ENCODE peak calls at places on chromosomes 7 and 10, in ten cellular contexts. S, F, B, V, O, Q, D, I, G and Y are unnamed samples.
A peak's percentile ranks its signal among the peaks of the same experiment; 100 is the strongest.

GRCh38 chr10:115706482-115707076 is 566.4 kb downstream of the GFRA1 start:
- DNase-seq in S (no peak), F (no peak), B (no peak), V (peak; percentile 44), O (no peak), Q (peak; percentile 18), D (no peak), I (peak; percentile 34), G (peak; percentile 12), Y (no peak)

GRCh38 chr7:84002348-84002747 is 192.2 kb downstream of the SEMA3A start:
- DNase-seq in S (no peak), F (no peak), B (no peak), V (no peak), O (no peak), Q (no peak), D (no peak), I (no peak), G (no peak), Y (no peak)

GRCh38 chr7:115356139-115356746 is 434.3 kb downstream of the MDFIC start:
- DNase-seq in S (no peak), F (no peak), B (no peak), V (peak; percentile 77), O (no peak), Q (no peak), D (no peak), I (no peak), G (peak; percentile 10), Y (no peak)

GRCh38 chr7:74051629-74052410 is 23.8 kb downstream of the ELN start:
- DNase-seq in S (no peak), F (no peak), B (no peak), V (no peak), O (no peak), Q (no peak), D (peak; percentile 41), I (no peak), G (no peak), Y (no peak)

GRCh38 chr7:101125989-101126650 is 784 bp upstream of the SERPINE1 start:
- DNase-seq in S (no peak), F (peak; percentile 71), B (no peak), V (peak; percentile 88), O (no peak), Q (peak; percentile 91), D (peak; percentile 96), I (peak; percentile 77), G (peak; percentile 65), Y (no peak)

GRCh38 chr10:58515296-58515956 is 2.8 kb downstream of the BICC1 start:
- DNase-seq in S (no peak), F (no peak), B (no peak), V (peak; percentile 44), O (no peak), Q (no peak), D (no peak), I (no peak), G (no peak), Y (no peak)

GRCh38 chr7:38681882-38682281 is 50.7 kb upstream of the AMPH start:
- DNase-seq in S (no peak), F (no peak), B (peak; percentile 32), V (peak; percentile 77), O (no peak), Q (no peak), D (no peak), I (no peak), G (no peak), Y (no peak)

GRCh38 chr7:143938522-143939243 is 3.6 kb downstream of the OR2F2 start:
- DNase-seq in S (no peak), F (no peak), B (no peak), V (no peak), O (no peak), Q (no peak), D (no peak), I (no peak), G (no peak), Y (no peak)

GRCh38 chr10:129033790-129034272 is 433.2 kb upstream of the MGMT start:
- DNase-seq in S (no peak), F (no peak), B (no peak), V (no peak), O (no peak), Q (no peak), D (no peak), I (no peak), G (no peak), Y (no peak)

GRCh38 chr10:43231523-43232078 is 35.3 kb downstream of the RASGEF1A start:
- DNase-seq in S (no peak), F (no peak), B (no peak), V (no peak), O (peak; percentile 55), Q (no peak), D (peak; percentile 13), I (no peak), G (no peak), Y (no peak)

GRCh38 chr7:50805425-50806130 is 22.9 kb upstream of the GRB10 start:
- DNase-seq in S (no peak), F (no peak), B (no peak), V (no peak), O (no peak), Q (no peak), D (no peak), I (no peak), G (no peak), Y (no peak)

GRCh38 chr7:1986366-1987083 is 246.2 kb downstream of the MAD1L1 start:
- DNase-seq in S (no peak), F (no peak), B (no peak), V (no peak), O (no peak), Q (no peak), D (no peak), I (no peak), G (no peak), Y (no peak)

GRCh38 chr7:28020302-28020940 is 160.2 kb downstream of the JAZF1 start:
- DNase-seq in S (peak; percentile 15), F (peak; percentile 63), B (peak; percentile 46), V (peak; percentile 87), O (no peak), Q (peak; percentile 66), D (peak; percentile 51), I (peak; percentile 73), G (peak; percentile 77), Y (no peak)

DNA sequence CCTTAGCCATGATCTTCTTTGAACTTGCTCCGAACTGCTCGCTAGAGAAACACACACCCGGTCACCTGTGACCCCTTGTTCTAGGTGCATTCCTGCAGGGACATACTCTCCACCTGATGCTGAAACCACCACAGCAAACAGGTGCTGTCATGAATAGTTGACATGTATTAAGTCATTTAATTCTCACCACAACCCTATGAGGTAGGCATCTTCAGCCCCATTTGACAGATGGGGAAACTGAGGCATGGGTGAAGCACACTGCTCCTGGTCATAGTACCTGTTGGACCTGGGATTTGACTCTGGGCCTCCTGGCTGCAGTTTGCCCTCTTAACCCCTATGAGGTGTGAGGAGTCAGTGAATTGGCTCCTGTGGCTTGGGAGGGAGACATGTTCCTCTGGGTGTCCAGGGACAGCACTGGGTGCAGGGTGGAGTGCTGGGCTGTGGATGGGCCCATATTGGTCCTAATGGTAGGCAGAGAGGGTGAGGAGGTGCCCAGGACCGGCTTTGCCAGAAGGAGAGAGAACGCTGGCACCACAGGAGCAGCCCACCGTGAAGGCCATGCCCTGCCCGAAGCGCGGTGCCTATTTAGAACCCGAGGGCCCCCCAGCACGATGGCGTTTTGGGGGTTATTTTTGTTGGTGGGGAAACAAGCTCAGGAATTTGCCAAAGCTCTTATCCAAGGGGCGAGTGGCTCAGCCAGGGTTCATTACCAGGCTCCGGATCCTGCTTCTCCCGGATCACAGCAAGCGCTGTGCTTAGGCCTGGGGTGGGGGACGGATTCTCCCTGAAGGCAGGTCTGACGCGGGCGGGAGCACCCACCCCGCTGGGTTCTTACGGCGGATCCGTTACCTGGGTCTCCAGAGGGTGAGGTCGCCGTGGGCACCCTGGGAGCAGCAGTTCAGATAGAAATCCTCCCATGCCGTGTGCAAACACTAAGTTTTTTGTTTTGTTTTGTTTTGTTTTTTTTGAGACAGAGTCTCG is 52.3 kb downstream of the GLRX3 start:
- DNase-seq in S (no peak), F (no peak), B (no peak), V (no peak), O (no peak), Q (no peak), D (no peak), I (no peak), G (no peak), Y (no peak)
- TF ChIP-seq CTCF in S (no peak), F (no peak), B (no peak), V (no peak), O (no peak), Q (no peak), D (no peak), I (no peak), G (no peak), Y (no peak)

DNA sequence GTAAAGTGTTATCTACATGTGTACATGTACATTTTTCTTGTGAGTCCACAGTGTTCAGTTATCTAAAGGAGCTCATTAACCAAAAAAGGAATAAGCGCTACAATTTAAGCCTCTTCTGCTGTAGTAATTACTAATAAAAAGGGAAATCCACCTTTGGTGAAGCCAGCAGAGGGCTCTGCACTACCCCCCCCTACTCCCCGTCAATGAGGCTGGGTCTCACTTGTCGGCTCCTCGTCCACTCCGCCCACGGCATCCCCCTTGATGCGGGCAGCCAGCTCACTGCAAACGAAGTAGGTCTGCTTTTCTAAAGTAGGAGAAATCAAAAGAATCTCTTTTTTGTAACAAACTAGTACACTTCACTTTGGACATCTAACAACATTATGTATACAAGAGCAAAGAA is 4.7 kb upstream of the WASHC2A start:
- DNase-seq in S (no peak), F (no peak), B (no peak), V (no peak), O (no peak), Q (no peak), D (no peak), I (no peak), G (no peak), Y (no peak)
- TF ChIP-seq CTCF in S (no peak), F (no peak), B (peak; percentile 16), V (no peak), O (no peak), Q (peak; percentile 35), D (no peak), I (peak; percentile 25), G (no peak), Y (no peak)

GRCh38 chr7:154640266-154640865 is 362.6 kb downstream of the PAXIP1 start:
- DNase-seq in S (no peak), F (no peak), B (no peak), V (no peak), O (no peak), Q (no peak), D (no peak), I (no peak), G (no peak), Y (no peak)
- TF ChIP-seq CTCF in S (no peak), F (no peak), B (no peak), V (no peak), O (peak; percentile 63), Q (no peak), D (no peak), I (no peak), G (no peak), Y (no peak)

GRCh38 chr10:48697821-48698764 is 13.4 kb downstream of the WDFY4 start:
- DNase-seq in S (no peak), F (peak; percentile 21), B (no peak), V (no peak), O (peak; percentile 60), Q (no peak), D (no peak), I (no peak), G (no peak), Y (no peak)
- TF ChIP-seq CTCF in S (no peak), F (no peak), B (no peak), V (no peak), O (no peak), Q (no peak), D (no peak), I (no peak), G (no peak), Y (no peak)

GRCh38 chr7:70585071-70585470 is 546.9 kb upstream of the GALNT17 start:
- DNase-seq in S (no peak), F (no peak), B (no peak), V (no peak), O (no peak), Q (no peak), D (no peak), I (no peak), G (no peak), Y (no peak)
- TF ChIP-seq CTCF in S (no peak), F (no peak), B (peak; percentile 13), V (no peak), O (no peak), Q (peak; percentile 32), D (no peak), I (no peak), G (no peak), Y (no peak)